ENCODE peak calls at places on chromosome 22, in eight cellular contexts. One of them, this sample, is unnamed.

GRCh38 chr22:44404341-44405020 is 91.7 kb upstream of the SHISAL1 start:
- DNase-seq in Peyer's patch: no peak
- DNase-seq in kidney: peak
- DNase-seq in upper lobe of right lung: peak
- DNase-seq in GM10248: no peak
- DNase-seq in fibroblast of the aortic adventitia: no peak
- DNase-seq in AG10803: no peak
- DNase-seq in HFFc6: no peak
- DNase-seq in this sample: no peak

GRCh38 chr22:27748355-27749168 is 53.0 kb downstream of the MN1 start:
- DNase-seq in Peyer's patch: no peak
- DNase-seq in kidney: no peak
- DNase-seq in upper lobe of right lung: peak
- DNase-seq in GM10248: no peak
- DNase-seq in fibroblast of the aortic adventitia: peak
- DNase-seq in AG10803: peak
- DNase-seq in HFFc6: no peak
- DNase-seq in this sample: peak

GRCh38 chr22:44658371-44658953 is 43.5 kb upstream of the PRR5 start:
- DNase-seq in Peyer's patch: peak
- DNase-seq in kidney: peak
- DNase-seq in upper lobe of right lung: peak
- DNase-seq in GM10248: no peak
- DNase-seq in fibroblast of the aortic adventitia: peak
- DNase-seq in AG10803: peak
- DNase-seq in HFFc6: no peak
- DNase-seq in this sample: peak

GRCh38 chr22:38706101-38706884 is 549 bp downstream of the GTPBP1 start:
- DNase-seq in Peyer's patch: peak
- DNase-seq in kidney: peak
- DNase-seq in upper lobe of right lung: peak
- DNase-seq in GM10248: no peak
- DNase-seq in fibroblast of the aortic adventitia: peak
- DNase-seq in AG10803: peak
- DNase-seq in HFFc6: peak
- DNase-seq in this sample: peak

GRCh38 chr22:20155330-20156041 is 4.6 kb upstream of the CCDC188 start:
- DNase-seq in Peyer's patch: no peak
- DNase-seq in kidney: peak
- DNase-seq in upper lobe of right lung: no peak
- DNase-seq in GM10248: no peak
- DNase-seq in fibroblast of the aortic adventitia: peak
- DNase-seq in AG10803: peak
- DNase-seq in HFFc6: no peak
- DNase-seq in this sample: peak

GRCh38 chr22:37184816-37185541 is 3.1 kb downstream of the C1QTNF6 start:
- DNase-seq in Peyer's patch: peak
- DNase-seq in kidney: peak
- DNase-seq in upper lobe of right lung: peak
- DNase-seq in GM10248: no peak
- DNase-seq in fibroblast of the aortic adventitia: no peak
- DNase-seq in AG10803: no peak
- DNase-seq in HFFc6: no peak
- DNase-seq in this sample: no peak

GRCh38 chr22:45551310-45552016 is 48.8 kb downstream of the FBLN1 start:
- DNase-seq in Peyer's patch: no peak
- DNase-seq in kidney: peak
- DNase-seq in upper lobe of right lung: no peak
- DNase-seq in GM10248: no peak
- DNase-seq in fibroblast of the aortic adventitia: no peak
- DNase-seq in AG10803: peak
- DNase-seq in HFFc6: no peak
- DNase-seq in this sample: peak

GRCh38 chr22:22410121-22410520 is 98.4 kb downstream of the ZNF280B start:
- DNase-seq in Peyer's patch: peak
- DNase-seq in kidney: peak
- DNase-seq in upper lobe of right lung: peak
- DNase-seq in GM10248: no peak
- DNase-seq in fibroblast of the aortic adventitia: no peak
- DNase-seq in AG10803: peak
- DNase-seq in HFFc6: no peak
- DNase-seq in this sample: no peak

GRCh38 chr22:46909237-46910030 is 147.0 kb downstream of the TBC1D22A start:
- DNase-seq in Peyer's patch: no peak
- DNase-seq in kidney: peak
- DNase-seq in upper lobe of right lung: peak
- DNase-seq in GM10248: no peak
- DNase-seq in fibroblast of the aortic adventitia: no peak
- DNase-seq in AG10803: no peak
- DNase-seq in HFFc6: no peak
- DNase-seq in this sample: no peak

GRCh38 chr22:21020802-21021429 is 6.0 kb downstream of the P2RX6 start:
- DNase-seq in Peyer's patch: no peak
- DNase-seq in kidney: no peak
- DNase-seq in upper lobe of right lung: no peak
- DNase-seq in GM10248: peak
- DNase-seq in fibroblast of the aortic adventitia: no peak
- DNase-seq in AG10803: no peak
- DNase-seq in HFFc6: no peak
- DNase-seq in this sample: peak

GRCh38 chr22:39545310-39546063 is 12.9 kb upstream of the RPS19BP1 start:
- DNase-seq in Peyer's patch: peak
- DNase-seq in kidney: no peak
- DNase-seq in upper lobe of right lung: no peak
- DNase-seq in GM10248: no peak
- DNase-seq in fibroblast of the aortic adventitia: peak
- DNase-seq in AG10803: no peak
- DNase-seq in HFFc6: no peak
- DNase-seq in this sample: no peak

GRCh38 chr22:46053563-46054090 is 76.7 kb upstream of the WNT7B start:
- DNase-seq in Peyer's patch: peak
- DNase-seq in kidney: peak
- DNase-seq in upper lobe of right lung: peak
- DNase-seq in GM10248: no peak
- DNase-seq in fibroblast of the aortic adventitia: peak
- DNase-seq in AG10803: peak
- DNase-seq in HFFc6: no peak
- DNase-seq in this sample: peak

GRCh38 chr22:25477358-25477757 is 87.1 kb upstream of the GRK3 start:
- DNase-seq in Peyer's patch: no peak
- DNase-seq in kidney: no peak
- DNase-seq in upper lobe of right lung: no peak
- DNase-seq in GM10248: no peak
- DNase-seq in fibroblast of the aortic adventitia: no peak
- DNase-seq in AG10803: no peak
- DNase-seq in HFFc6: no peak
- DNase-seq in this sample: no peak

GRCh38 chr22:38110008-38110862 is at the start of gene BAIAP2L2:
- DNase-seq in Peyer's patch: peak
- DNase-seq in kidney: peak
- DNase-seq in upper lobe of right lung: no peak
- DNase-seq in GM10248: no peak
- DNase-seq in fibroblast of the aortic adventitia: no peak
- DNase-seq in AG10803: no peak
- DNase-seq in HFFc6: no peak
- DNase-seq in this sample: no peak

GRCh38 chr22:24087071-24087795 is 76.1 kb downstream of the CABIN1 start:
- DNase-seq in Peyer's patch: no peak
- DNase-seq in kidney: peak
- DNase-seq in upper lobe of right lung: peak
- DNase-seq in GM10248: no peak
- DNase-seq in fibroblast of the aortic adventitia: no peak
- DNase-seq in AG10803: no peak
- DNase-seq in HFFc6: peak
- DNase-seq in this sample: no peak

GRCh38 chr22:24090581-24090980 is 79.5 kb downstream of the CABIN1 start:
- DNase-seq in Peyer's patch: no peak
- DNase-seq in kidney: peak
- DNase-seq in upper lobe of right lung: peak
- DNase-seq in GM10248: no peak
- DNase-seq in fibroblast of the aortic adventitia: no peak
- DNase-seq in AG10803: no peak
- DNase-seq in HFFc6: no peak
- DNase-seq in this sample: peak

GRCh38 chr22:24089951-24090350 is 78.8 kb downstream of the CABIN1 start:
- DNase-seq in Peyer's patch: no peak
- DNase-seq in kidney: peak
- DNase-seq in upper lobe of right lung: peak
- DNase-seq in GM10248: no peak
- DNase-seq in fibroblast of the aortic adventitia: no peak
- DNase-seq in AG10803: no peak
- DNase-seq in HFFc6: no peak
- DNase-seq in this sample: no peak

GRCh38 chr22:24086310-24086709 is 75.2 kb downstream of the CABIN1 start:
- DNase-seq in Peyer's patch: no peak
- DNase-seq in kidney: peak
- DNase-seq in upper lobe of right lung: peak
- DNase-seq in GM10248: no peak
- DNase-seq in fibroblast of the aortic adventitia: no peak
- DNase-seq in AG10803: no peak
- DNase-seq in HFFc6: no peak
- DNase-seq in this sample: no peak

GRCh38 chr22:24088796-24089195 is 77.7 kb downstream of the CABIN1 start:
- DNase-seq in Peyer's patch: no peak
- DNase-seq in kidney: peak
- DNase-seq in upper lobe of right lung: peak
- DNase-seq in GM10248: no peak
- DNase-seq in fibroblast of the aortic adventitia: no peak
- DNase-seq in AG10803: peak
- DNase-seq in HFFc6: peak
- DNase-seq in this sample: peak
- TF ChIP-seq CTCF in Peyer's patch: no peak
- TF ChIP-seq CTCF in kidney: no peak
- TF ChIP-seq CTCF in upper lobe of right lung: no peak
- TF ChIP-seq CTCF in GM10248: no peak
- TF ChIP-seq CTCF in fibroblast of the aortic adventitia: no peak
- TF ChIP-seq CTCF in AG10803: peak
- TF ChIP-seq CTCF in HFFc6: peak
- TF ChIP-seq CTCF in this sample: peak

GRCh38 chr22:49432211-49432905 is 395.3 kb downstream of the BRD1 start:
- DNase-seq in Peyer's patch: no peak
- DNase-seq in kidney: no peak
- DNase-seq in upper lobe of right lung: no peak
- DNase-seq in GM10248: no peak
- DNase-seq in fibroblast of the aortic adventitia: no peak
- DNase-seq in AG10803: no peak
- DNase-seq in HFFc6: no peak
- DNase-seq in this sample: no peak
- TF ChIP-seq CTCF in Peyer's patch: no peak
- TF ChIP-seq CTCF in kidney: no peak
- TF ChIP-seq CTCF in upper lobe of right lung: no peak
- TF ChIP-seq CTCF in GM10248: no peak
- TF ChIP-seq CTCF in fibroblast of the aortic adventitia: no peak
- TF ChIP-seq CTCF in AG10803: no peak
- TF ChIP-seq CTCF in HFFc6: no peak
- TF ChIP-seq CTCF in this sample: no peak

DNA sequence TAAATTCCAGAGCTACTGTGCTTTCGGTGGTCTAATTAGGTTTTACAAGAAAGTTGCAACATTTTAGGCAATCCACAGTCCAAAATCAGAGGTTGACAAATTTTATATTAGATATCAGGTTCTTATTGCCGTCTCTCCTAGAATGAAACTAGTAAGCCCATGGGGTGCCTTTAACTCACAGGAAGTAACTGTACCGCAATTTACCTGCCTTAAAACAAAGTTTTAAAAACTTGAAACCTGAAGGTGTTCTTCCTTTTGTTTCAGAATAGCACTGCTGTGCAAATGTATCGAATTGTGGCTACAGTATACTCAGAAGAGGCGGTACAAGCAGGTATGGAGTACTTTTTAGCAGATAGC is 77.2 kb downstream of the PISD start:
- DNase-seq in Peyer's patch: no peak
- DNase-seq in kidney: no peak
- DNase-seq in upper lobe of right lung: no peak
- DNase-seq in GM10248: no peak
- DNase-seq in fibroblast of the aortic adventitia: no peak
- DNase-seq in AG10803: no peak
- DNase-seq in HFFc6: no peak
- DNase-seq in this sample: peak
- TF ChIP-seq CTCF in Peyer's patch: no peak
- TF ChIP-seq CTCF in kidney: no peak
- TF ChIP-seq CTCF in upper lobe of right lung: no peak
- TF ChIP-seq CTCF in GM10248: no peak
- TF ChIP-seq CTCF in fibroblast of the aortic adventitia: no peak
- TF ChIP-seq CTCF in AG10803: no peak
- TF ChIP-seq CTCF in HFFc6: no peak
- TF ChIP-seq CTCF in this sample: no peak

GRCh38 chr22:43094085-43094484 is 4.9 kb upstream of the TTLL1 start:
- DNase-seq in Peyer's patch: peak
- DNase-seq in kidney: no peak
- DNase-seq in upper lobe of right lung: peak
- DNase-seq in GM10248: no peak
- DNase-seq in fibroblast of the aortic adventitia: no peak
- DNase-seq in AG10803: peak
- DNase-seq in HFFc6: peak
- DNase-seq in this sample: no peak

GRCh38 chr22:43092085-43092484 is 2.9 kb upstream of the TTLL1 start:
- DNase-seq in Peyer's patch: no peak
- DNase-seq in kidney: no peak
- DNase-seq in upper lobe of right lung: no peak
- DNase-seq in GM10248: no peak
- DNase-seq in fibroblast of the aortic adventitia: no peak
- DNase-seq in AG10803: no peak
- DNase-seq in HFFc6: no peak
- DNase-seq in this sample: no peak

GRCh38 chr22:43088616-43088978 is 594 bp downstream of the TTLL1 start:
- DNase-seq in Peyer's patch: no peak
- DNase-seq in kidney: no peak
- DNase-seq in upper lobe of right lung: no peak
- DNase-seq in GM10248: no peak
- DNase-seq in fibroblast of the aortic adventitia: peak
- DNase-seq in AG10803: no peak
- DNase-seq in HFFc6: no peak
- DNase-seq in this sample: no peak

GRCh38 chr22:43088979-43089717 is at the start of gene TTLL1:
- DNase-seq in Peyer's patch: peak
- DNase-seq in kidney: peak
- DNase-seq in upper lobe of right lung: peak
- DNase-seq in GM10248: peak
- DNase-seq in fibroblast of the aortic adventitia: peak
- DNase-seq in AG10803: peak
- DNase-seq in HFFc6: peak
- DNase-seq in this sample: peak

DNA sequence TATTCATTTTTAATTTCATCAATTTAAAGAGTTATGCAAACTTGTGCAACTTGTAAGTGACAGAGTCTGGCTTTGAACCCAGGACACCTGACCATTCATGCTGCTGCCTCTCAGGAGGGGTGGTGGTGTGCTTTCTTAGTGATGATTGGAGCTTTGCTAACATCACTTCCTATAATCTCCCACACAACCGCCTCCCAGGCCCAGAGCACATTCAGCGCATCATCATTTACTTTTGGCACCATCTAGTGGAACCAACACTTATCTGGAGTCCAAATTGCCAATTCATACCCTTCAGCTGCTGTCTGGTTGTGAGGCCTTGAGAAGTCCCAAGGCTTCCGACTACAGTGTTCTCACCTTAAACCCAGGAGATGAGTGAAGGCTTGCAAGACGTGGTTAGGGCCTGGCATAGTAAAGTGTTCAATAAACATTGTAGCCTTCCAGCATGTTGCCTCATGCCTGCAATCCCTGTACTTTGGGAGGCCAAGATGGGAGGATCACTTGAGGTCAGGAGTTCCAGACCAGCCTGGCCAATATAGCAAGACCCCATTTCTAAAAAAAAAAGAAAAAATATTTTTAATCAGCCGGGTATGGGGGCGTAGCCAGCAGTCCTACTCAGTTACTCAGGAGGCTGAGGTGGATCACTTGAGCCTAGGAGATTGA is 1.1 kb upstream of the TTLL1 start:
- DNase-seq in Peyer's patch: peak
- DNase-seq in kidney: peak
- DNase-seq in upper lobe of right lung: no peak
- DNase-seq in GM10248: peak
- DNase-seq in fibroblast of the aortic adventitia: peak
- DNase-seq in AG10803: peak
- DNase-seq in HFFc6: peak
- DNase-seq in this sample: peak
- TF ChIP-seq CTCF in Peyer's patch: peak
- TF ChIP-seq CTCF in kidney: peak
- TF ChIP-seq CTCF in upper lobe of right lung: peak
- TF ChIP-seq CTCF in GM10248: peak
- TF ChIP-seq CTCF in fibroblast of the aortic adventitia: peak
- TF ChIP-seq CTCF in AG10803: peak
- TF ChIP-seq CTCF in HFFc6: peak
- TF ChIP-seq CTCF in this sample: peak